ENCODE peak calls at places on chromosomes 11 and 22, in eight cellular contexts. S is small intestine, D is Panc1, B is left lung, J is tibial artery, N is colonic mucosa, H is body of pancreas, V is stomach. W is an unnamed sample.

GRCh38 chr11:108466405-108466804 is 924 bp downstream of the C11orf65 start:
- DNase-seq in D (no peak), N (peak; percentile 21), H (no peak), S (no peak), V (no peak), B (no peak), J (no peak), W (no peak)

GRCh38 chr11:120694706-120695105 is 183.2 kb downstream of the GRIK4 start:
- DNase-seq in S (peak; percentile 12), B (no peak), V (no peak), J (no peak), N (no peak), D (no peak), H (no peak), W (no peak)

GRCh38 chr11:33725496-33725895 is 10.7 kb downstream of the CD59 start:
- DNase-seq in B (no peak), V (no peak), J (no peak), N (no peak), S (no peak), H (no peak), D (no peak), W (no peak)

GRCh38 chr11:67389477-67389876 is 2.3 kb upstream of the RAD9A start:
- DNase-seq in D (peak; percentile 38), B (no peak), J (no peak), S (no peak), V (peak; percentile 67), H (peak; percentile 61), N (peak; percentile 83), W (no peak)

GRCh38 chr22:40534379-40535188 is 101.9 kb downstream of the MRTFA start:
- DNase-seq in D (no peak), J (no peak), N (no peak), S (no peak), B (no peak), H (no peak), V (no peak), W (no peak)

GRCh38 chr11:73478737-73479347 is 102.6 kb downstream of the RELT start:
- DNase-seq in D (peak; percentile 27), S (peak; percentile 59), J (no peak), N (no peak), B (no peak), V (no peak), H (no peak), W (peak; percentile 31)

GRCh38 chr22:43777204-43777671 is 34.9 kb downstream of the EFCAB6 start:
- DNase-seq in D (no peak), H (no peak), B (no peak), J (no peak), N (no peak), S (no peak), V (no peak), W (no peak)

GRCh38 chr11:134074346-134074745 is 5.5 kb downstream of the JAM3 start:
- DNase-seq in N (no peak), B (no peak), V (no peak), H (no peak), D (no peak), S (no peak), J (no peak), W (no peak)

GRCh38 chr11:97742717-97743116 is 1278.0 kb upstream of the CNTN5 start:
- DNase-seq in D (no peak), N (no peak), J (no peak), V (no peak), B (no peak), S (no peak), H (no peak), W (no peak)

DNA sequence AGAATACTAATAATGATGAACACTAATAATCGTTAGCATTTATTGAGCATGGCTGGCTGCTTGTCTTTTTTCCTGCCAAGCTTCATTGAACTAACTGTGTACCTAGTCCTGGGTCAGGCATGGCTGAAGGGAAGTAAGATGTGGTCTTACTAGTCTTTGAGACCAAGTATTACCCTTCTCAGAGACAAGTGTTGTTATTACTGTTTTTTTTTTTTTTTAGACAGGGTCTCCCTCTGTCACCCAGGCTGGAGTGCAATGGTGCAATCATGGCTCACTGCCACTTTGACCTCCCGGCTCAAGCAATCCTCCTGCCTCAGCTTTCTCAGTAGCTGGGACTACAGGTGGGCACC is 4.6 kb downstream of the ST14 start:
- DNase-seq in S (no peak), D (no peak), B (no peak), V (no peak), N (no peak), H (no peak), J (no peak), W (no peak)
- H3K4me1 ChIP-seq in S (no peaks in the 10 kb centered on the region), D (peaks cover 5% of the 10 kb centered on the region), B (peaks cover 81% of the 10 kb centered on the region), V (peaks cover 31% of the 10 kb centered on the region), N (peaks cover 23% of the 10 kb centered on the region), H (peaks cover 57% of the 10 kb centered on the region), J (peaks cover 18% of the 10 kb centered on the region), W (peaks cover 5% of the 10 kb centered on the region)

GRCh38 chr22:36469094-36469710 is 12.2 kb downstream of the TXN2 start:
- DNase-seq in D (no peak), J (peak; percentile 89), H (no peak), S (no peak), B (no peak), V (no peak), N (no peak), W (no peak)

GRCh38 chr22:36467042-36467810 is 14.2 kb downstream of the TXN2 start:
- DNase-seq in J (peak; percentile 75), V (no peak), N (peak; percentile 55), B (peak; percentile 69), H (no peak), S (no peak), D (no peak), W (no peak)

GRCh38 chr22:36470162-36470993 is 11.1 kb downstream of the TXN2 start:
- DNase-seq in N (peak; percentile 86), H (peak; percentile 84), B (peak; percentile 87), J (peak; percentile 92), D (no peak), V (peak; percentile 87), S (peak; percentile 86), W (no peak)

GRCh38 chr22:36466258-36466657 is 15.2 kb downstream of the TXN2 start:
- DNase-seq in J (no peak), B (no peak), H (no peak), N (no peak), D (no peak), V (no peak), S (no peak), W (no peak)

GRCh38 chr22:36467946-36468345 is 13.5 kb downstream of the TXN2 start:
- DNase-seq in H (no peak), J (peak; percentile 73), V (no peak), N (no peak), S (no peak), B (peak; percentile 68), D (no peak), W (no peak)
- H3K4me1 ChIP-seq in H (peaks cover 49% of the 10 kb centered on the region), J (peaks cover 78% of the 10 kb centered on the region), V (peaks cover 40% of the 10 kb centered on the region), N (peaks cover 16% of the 10 kb centered on the region), S (no peaks in the 10 kb centered on the region), B (peaks cover 75% of the 10 kb centered on the region), D (peaks cover 56% of the 10 kb centered on the region), W (peaks cover 1% of the 10 kb centered on the region)

GRCh38 chr22:46107753-46108563 is 42.4 kb upstream of the PPARA start:
- DNase-seq in D (no peak), H (no peak), J (peak; percentile 86), V (no peak), N (no peak), S (no peak), B (no peak), W (no peak)

GRCh38 chr22:46107089-46107664 is 43.1 kb upstream of the PPARA start:
- DNase-seq in D (no peak), S (peak; percentile 58), H (peak; percentile 90), N (no peak), B (peak; percentile 59), J (peak; percentile 81), V (peak; percentile 85), W (no peak)

GRCh38 chr22:46109474-46110003 is 40.8 kb upstream of the PPARA start:
- DNase-seq in B (no peak), J (no peak), N (no peak), S (no peak), H (no peak), V (no peak), D (no peak), W (no peak)

GRCh38 chr22:46110215-46110614 is 40.1 kb upstream of the PPARA start:
- DNase-seq in S (no peak), V (no peak), B (no peak), D (no peak), J (peak; percentile 84), H (no peak), N (no peak), W (no peak)

GRCh38 chr22:46108564-46109473 is 41.5 kb upstream of the PPARA start:
- DNase-seq in N (peak; percentile 57), H (peak; percentile 72), S (peak; percentile 67), B (no peak), D (no peak), V (peak; percentile 79), J (peak; percentile 82), W (no peak)
- H3K4me1 ChIP-seq in N (no peaks in the 10 kb centered on the region), H (peaks cover 96% of the 10 kb centered on the region), S (peaks cover 13% of the 10 kb centered on the region), B (peaks cover 77% of the 10 kb centered on the region), D (peaks cover 97% of the 10 kb centered on the region), V (peaks cover 97% of the 10 kb centered on the region), J (peaks cover 98% of the 10 kb centered on the region), W (peaks cover 7% of the 10 kb centered on the region)

GRCh38 chr22:38213319-38214247 is 11.8 kb downstream of the MAFF start:
- DNase-seq in D (no peak), B (no peak), H (no peak), V (no peak), N (no peak), S (no peak), J (no peak), W (no peak)

GRCh38 chr22:38218661-38219331 is 17.0 kb downstream of the MAFF start:
- DNase-seq in N (peak; percentile 85), J (peak; percentile 92), D (no peak), V (peak; percentile 92), B (peak; percentile 87), H (peak; percentile 81), S (peak; percentile 84), W (no peak)

GRCh38 chr22:38214248-38215056 is 12.7 kb downstream of the MAFF start:
- DNase-seq in B (peak; percentile 78), S (peak; percentile 77), D (no peak), V (peak; percentile 63), N (peak; percentile 77), H (peak; percentile 55), J (peak; percentile 87), W (no peak)

GRCh38 chr22:38212442-38212841 is 10.6 kb downstream of the MAFF start:
- DNase-seq in N (no peak), V (no peak), S (no peak), H (no peak), B (no peak), D (no peak), J (no peak), W (no peak)

DNA sequence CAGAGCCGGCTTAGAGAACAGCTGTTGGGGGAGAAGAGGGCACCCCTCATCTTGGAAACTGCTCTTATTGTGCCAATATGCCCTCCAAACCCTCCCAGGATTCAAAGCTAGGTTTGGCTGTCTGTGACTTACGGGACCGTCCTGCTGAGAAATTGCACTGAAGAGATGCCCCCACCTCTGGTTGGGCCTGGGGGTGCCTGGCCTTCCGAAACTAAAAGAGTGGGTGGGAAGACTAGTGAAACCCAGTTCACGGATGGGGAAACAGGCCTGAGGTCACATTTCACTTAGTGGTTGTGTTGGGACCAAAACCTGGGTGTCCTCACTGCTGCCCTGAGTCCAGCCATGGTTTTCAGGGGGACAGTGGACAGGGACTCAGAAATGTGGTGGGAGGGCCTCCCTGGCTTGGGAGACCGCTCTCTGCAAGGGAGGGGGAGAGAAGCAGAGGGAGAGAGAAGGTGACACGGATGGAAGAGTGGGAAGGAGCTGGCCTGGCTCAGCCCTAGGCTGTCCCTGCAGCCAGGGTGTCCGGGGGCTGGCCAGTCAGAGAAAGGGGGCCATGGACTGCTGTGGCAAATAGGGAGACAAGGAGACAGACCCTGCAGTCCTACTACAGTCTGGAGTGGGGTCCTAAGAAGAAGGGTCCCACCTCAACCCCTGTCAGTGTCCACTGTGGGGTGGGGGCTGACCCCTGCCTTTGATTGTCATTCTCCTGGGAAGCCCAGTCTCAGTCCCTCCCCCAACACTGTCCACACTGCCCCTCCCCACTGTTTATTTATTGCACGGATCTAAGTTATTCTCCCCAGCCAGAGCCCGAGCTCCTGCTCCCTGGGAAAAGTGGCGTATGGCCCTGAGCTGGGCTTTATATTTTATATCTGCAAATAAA is 13.6 kb downstream of the MAFF start:
- DNase-seq in B (no peak), D (no peak), S (no peak), N (no peak), V (no peak), J (no peak), H (no peak), W (no peak)
- H3K4me1 ChIP-seq in B (peaks cover 66% of the 10 kb centered on the region), D (peaks cover 25% of the 10 kb centered on the region), S (peaks cover 14% of the 10 kb centered on the region), N (peaks cover 9% of the 10 kb centered on the region), V (peaks cover 37% of the 10 kb centered on the region), J (peaks cover 46% of the 10 kb centered on the region), H (peaks cover 30% of the 10 kb centered on the region), W (peaks cover 12% of the 10 kb centered on the region)